ENCODE peak calls at places on chromosome 4, in four cellular contexts. W is astrocyte of the cerebellum, M is HTR-8/SVneo, H is heart left ventricle. X is an unnamed sample.

GRCh38 chr4:165873298-165874071 is 448 bp downstream of the TLL1 start:
- DNase-seq in H (peak; percentile 25), W (no peak), M (peak; percentile 29), X (no peak)

GRCh38 chr4:104490096-104490769 is 4.5 kb downstream of the CXXC4 start:
- DNase-seq in M (no peak), W (no peak), H (peak; percentile 13), X (no peak)

GRCh38 chr4:2066571-2067445 is 7.7 kb downstream of the NAT8L start:
- DNase-seq in M (no peak), W (no peak), H (no peak), X (no peak)

GRCh38 chr4:15654556-15655222 is 468 bp downstream of the FBXL5 start:
- DNase-seq in W (no peak), H (peak; percentile 55), M (peak; percentile 26), X (no peak)

GRCh38 chr4:102553982-102554381 is 52.8 kb downstream of the NFKB1 start:
- DNase-seq in W (no peak), H (no peak), M (no peak), X (no peak)

GRCh38 chr4:21778702-21779101 is 169.9 kb downstream of the KCNIP4 start:
- DNase-seq in M (no peak), W (no peak), H (no peak), X (no peak)

GRCh38 chr4:106898621-106899230 is 137.4 kb downstream of the DKK2 start:
- DNase-seq in H (no peak), M (peak; percentile 1), W (peak; percentile 49), X (peak; percentile 24)

GRCh38 chr4:177479063-177479462 is 36.8 kb upstream of the AGA start:
- DNase-seq in H (no peak), M (no peak), W (no peak), X (no peak)

GRCh38 chr4:147078875-147079658 is 133.4 kb upstream of the TTC29 start:
- DNase-seq in H (peak; percentile 29), M (no peak), W (no peak), X (no peak)

GRCh38 chr4:48914311-48914710 is 7.7 kb upstream of the OCIAD2 start:
- DNase-seq in H (no peak), M (no peak), W (no peak), X (no peak)

GRCh38 chr4:108620933-108621905 is 843 bp downstream of the RPL34 start:
- DNase-seq in M (no peak), W (no peak), H (no peak), X (no peak)

GRCh38 chr4:8377103-8378075 is 63.1 kb downstream of the ACOX3 start:
- DNase-seq in H (no peak), M (no peak), W (no peak), X (no peak)

GRCh38 chr4:168549145-168549544 is 52.3 kb downstream of the PALLD start:
- DNase-seq in M (no peak), H (no peak), W (no peak), X (no peak)

X was measured in AG09319.